ENCODE peak calls at places on chromosome 18, in six cellular contexts. Q is AG09309, H is body of pancreas, B is BE2C, J is left ventricle myocardium inferior, P is AG20443. U is an unnamed sample.

GRCh38 chr18:4734903-4735302 is 279.8 kb upstream of the DLGAP1 start:
- DNase-seq in P (no peak), J (no peak), Q (no peak), B (no peak), H (no peak), U (no peak)

GRCh38 chr18:70072678-70073077 is 125.0 kb upstream of the CD226 start:
- DNase-seq in J (no peak), H (no peak), B (no peak), P (peak), Q (no peak), U (peak)

GRCh38 chr18:47246027-47246971 is 5.2 kb downstream of the SKOR2 start:
- DNase-seq in H (no peak), J (no peak), Q (no peak), B (no peak), P (no peak), U (no peak)

GRCh38 chr18:21897811-21898210 is 157.2 kb downstream of the MIB1 start:
- DNase-seq in B (peak), H (peak), Q (peak), P (peak), J (no peak), U (peak)

GRCh38 chr18:56235061-56235772 is 403.2 kb downstream of the TXNL1 start:
- DNase-seq in J (no peak), H (no peak), B (no peak), Q (no peak), P (no peak), U (no peak)

GRCh38 chr18:5868218-5868904 is 27.0 kb downstream of the TMEM200C start:
- DNase-seq in H (peak), Q (peak), J (peak), B (peak), P (peak), U (peak)

GRCh38 chr18:3055861-3056260 is 42.9 kb upstream of the LPIN2 start:
- DNase-seq in J (no peak), P (no peak), Q (no peak), H (no peak), B (no peak), U (no peak)

GRCh38 chr18:54261894-54262293 is 7.4 kb upstream of the POLI start:
- DNase-seq in P (no peak), B (no peak), H (no peak), J (no peak), Q (no peak), U (no peak)

GRCh38 chr18:8948471-8949149 is 153.9 kb upstream of the NDUFV2 start:
- DNase-seq in Q (peak), J (no peak), P (peak), H (no peak), B (no peak), U (peak)

GRCh38 chr18:51135361-51135760 is 62.1 kb downstream of the MEX3C start:
- DNase-seq in Q (peak), B (no peak), P (peak), H (no peak), J (no peak), U (peak)

GRCh38 chr18:22637787-22638186 is 220.1 kb upstream of the CTAGE1 start:
- DNase-seq in P (peak), H (no peak), B (no peak), J (no peak), Q (peak), U (peak)

GRCh38 chr18:68937204-68937603 is 139.3 kb downstream of the CCDC102B start:
- DNase-seq in J (no peak), H (no peak), P (no peak), Q (no peak), B (no peak), U (no peak)

GRCh38 chr18:31979714-31980113 is 36.8 kb upstream of the TRAPPC8 start:
- DNase-seq in P (no peak), J (no peak), Q (no peak), H (no peak), B (no peak), U (no peak)

GRCh38 chr18:48897531-48897930 is 53.2 kb downstream of the SMAD7 start:
- DNase-seq in B (no peak), P (no peak), H (no peak), J (no peak), Q (no peak), U (no peak)

U was measured in fibroblast of villous mesenchyme.